ENCODE peak calls at places on chromosomes 13 and 19, in nine cellular contexts. A is neural progenitor cell, C is WTC11, D is hepatocyte, B is left lung, E is A549, U is neural crest cell, Y is GM23338, J is fibroblast of lung. R is an unnamed sample.

GRCh38 chr13:50668882-50669281 is 174.6 kb downstream of the DLEU7 start:
- DNase-seq in D (no peak), J (no peak), Y (no peak), E (no peak), U (no peak), B (no peak), C (no peak), A (no peak), R (no peak)

GRCh38 chr13:29497137-29497654 is 98.3 kb downstream of the SLC7A1 start:
- DNase-seq in U (peak; percentile 42), D (no peak), Y (no peak), C (no peak), E (no peak), A (peak; percentile 55), J (peak; percentile 65), B (no peak), R (no peak)

GRCh38 chr13:20924758-20925394 is 22.3 kb upstream of the XPO4 start:
- DNase-seq in Y (peak; percentile 97), D (peak; percentile 90), A (peak; percentile 91), C (peak; percentile 87), J (peak; percentile 75), B (no peak), U (peak; percentile 90), E (peak; percentile 77), R (no peak)

GRCh38 chr13:113552786-113553540 is 31.6 kb upstream of the TFDP1 start:
- DNase-seq in Y (no peak), B (peak; percentile 65), C (no peak), U (no peak), J (no peak), A (no peak), D (no peak), E (no peak), R (peak; percentile 54)

GRCh38 chr13:83312194-83312593 is 570.1 kb downstream of the SLITRK1 start:
- DNase-seq in C (no peak), D (no peak), Y (no peak), J (peak; percentile 52), A (no peak), U (no peak), E (no peak), B (no peak), R (no peak)

GRCh38 chr13:47437411-47437810 is 540.6 kb upstream of the HTR2A start:
- DNase-seq in B (no peak), U (no peak), C (no peak), E (no peak), Y (no peak), D (no peak), A (no peak), J (peak; percentile 79), R (no peak)

GRCh38 chr13:20231839-20232555 is at the start of gene GJB6:
- DNase-seq in J (no peak), U (no peak), E (no peak), B (peak; percentile 82), C (peak; percentile 68), D (peak; percentile 52), Y (peak; percentile 81), A (peak; percentile 82), R (no peak)

GRCh38 chr19:12766051-12766521 is 9.3 kb downstream of the HOOK2 start:
- DNase-seq in C (peak; percentile 89), Y (peak; percentile 88), E (peak; percentile 84), J (no peak), A (peak; percentile 87), D (peak; percentile 85), U (peak; percentile 73), B (peak; percentile 99), R (no peak)

GRCh38 chr13:102182170-102182569 is 219.7 kb downstream of the FGF14 start:
- DNase-seq in Y (no peak), B (no peak), U (no peak), D (no peak), C (no peak), J (no peak), A (no peak), E (no peak), R (no peak)

GRCh38 chr13:110925023-110925608 is 10.2 kb upstream of the ANKRD10 start:
- DNase-seq in Y (peak; percentile 73), J (no peak), C (peak; percentile 28), B (no peak), U (peak; percentile 15), A (peak; percentile 55), D (no peak), E (no peak), R (no peak)

GRCh38 chr19:49210108-49210900 is 52.7 kb downstream of the TRPM4 start:
- DNase-seq in J (no peak), A (peak; percentile 94), D (peak; percentile 62), C (peak; percentile 96), U (no peak), E (peak; percentile 69), B (peak; percentile 80), Y (peak; percentile 98), R (no peak)

GRCh38 chr13:36151591-36151990 is 20.4 kb upstream of the DCLK1 start:
- DNase-seq in U (no peak), A (no peak), C (no peak), E (no peak), B (no peak), D (no peak), Y (no peak), J (no peak), R (no peak)

GRCh38 chr19:16161848-16162247 is 11.5 kb downstream of the CIB3 start:
- DNase-seq in U (no peak), J (peak; percentile 77), C (no peak), Y (no peak), A (no peak), E (peak; percentile 65), B (no peak), D (no peak), R (no peak)

GRCh38 chr13:24495151-24495729 is 17.3 kb downstream of the PARP4 start:
- DNase-seq in E (no peak), C (no peak), D (no peak), J (no peak), Y (no peak), B (no peak), U (no peak), A (no peak), R (no peak)
- TF ChIP-seq CTCF in E (no peak), C (no peak), D (no peak), J (no peak), Y (no peak), B (no peak), U (no peak), A (no peak), R (no peak)

GRCh38 chr19:17754634-17755532 is 3.6 kb downstream of the FCHO1 start:
- DNase-seq in J (no peak), E (peak; percentile 65), U (no peak), B (no peak), A (no peak), Y (no peak), C (no peak), D (no peak), R (no peak)
- TF ChIP-seq CTCF in J (no peak), E (no peak), U (no peak), B (no peak), A (no peak), Y (peak; percentile 15), C (no peak), D (no peak), R (no peak)

GRCh38 chr13:98226520-98226919 is 49.5 kb upstream of the RNF113B start:
- DNase-seq in Y (no peak), C (no peak), U (no peak), B (no peak), E (no peak), J (no peak), A (no peak), D (no peak), R (no peak)
- TF ChIP-seq CTCF in Y (no peak), C (no peak), U (no peak), B (no peak), E (no peak), J (no peak), A (no peak), D (no peak), R (no peak)

GRCh38 chr19:35216833-35217707 is 11.5 kb downstream of the FAM187B start:
- DNase-seq in A (no peak), E (no peak), B (no peak), C (peak; percentile 59), J (no peak), D (peak; percentile 55), Y (peak; percentile 60), U (no peak), R (no peak)
- TF ChIP-seq CTCF in A (no peak), E (no peak), B (no peak), C (no peak), J (no peak), D (peak; percentile 20), Y (peak; percentile 76), U (no peak), R (no peak)

GRCh38 chr19:36378625-36379509 is at the start of gene ZFP14:
- DNase-seq in A (peak; percentile 97), J (peak; percentile 92), U (peak; percentile 80), C (peak; percentile 94), B (peak; percentile 96), D (peak; percentile 96), E (peak; percentile 98), Y (peak; percentile 97), R (peak; percentile 97)
- TF ChIP-seq CTCF in A (no peak), J (no peak), U (no peak), C (no peak), B (no peak), D (peak; percentile 35), E (peak; percentile 34), Y (peak; percentile 35), R (peak; percentile 65)

GRCh38 chr19:30556230-30556711 is 184.1 kb downstream of the ZNF536 start:
- DNase-seq in J (no peak), Y (peak; percentile 55), U (no peak), C (peak; percentile 46), D (no peak), B (no peak), A (peak; percentile 12), E (no peak), R (no peak)
- TF ChIP-seq CTCF in J (no peak), Y (peak; percentile 22), U (no peak), C (no peak), D (no peak), B (no peak), A (peak; percentile 21), E (no peak), R (no peak)